ENCODE peak calls at places on chromosomes 6 and 20, in eight cellular contexts. P is tibial nerve, V is heart right ventricle, Z is Panc1, W is HCT116, L is fibroblast of lung, E is mammary epithelial cell, B is left lung. S is an unnamed sample.
A peak's percentile ranks its signal among the peaks of the same experiment; 100 is the strongest.

GRCh38 chr6:53295176-53295575 is 53.6 kb downstream of the ELOVL5 start:
- DNase-seq in L (no peak), E (no peak), W (no peak), V (no peak), P (no peak), B (no peak), Z (no peak), S (no peak)

GRCh38 chr6:77461796-77462195 is 1.5 kb downstream of the HTR1B start:
- DNase-seq in E (no peak), P (no peak), Z (no peak), V (no peak), W (no peak), B (no peak), L (no peak), S (no peak)

GRCh38 chr6:88290432-88290831 is 124.3 kb upstream of the CNR1 start:
- DNase-seq in V (no peak), W (no peak), Z (no peak), P (no peak), L (no peak), B (no peak), E (no peak), S (no peak)

GRCh38 chr6:101666256-101666655 is 272.7 kb downstream of the GRIK2 start:
- DNase-seq in E (peak; percentile 96), V (no peak), W (peak; percentile 42), L (peak; percentile 94), Z (peak; percentile 43), P (no peak), B (no peak), S (peak; percentile 25)

GRCh38 chr6:8085053-8085511 is 17.3 kb downstream of the EEF1E1 start:
- DNase-seq in V (no peak), B (peak; percentile 72), E (peak; percentile 93), Z (no peak), W (peak; percentile 88), L (peak; percentile 93), P (no peak), S (peak; percentile 71)

GRCh38 chr6:151263967-151264366 is 24.2 kb downstream of the AKAP12 start:
- DNase-seq in L (peak; percentile 69), Z (no peak), E (no peak), P (peak; percentile 42), W (no peak), B (peak; percentile 46), V (peak; percentile 24), S (no peak)

GRCh38 chr6:119727504-119728219 is 378.1 kb upstream of the MAN1A1 start:
- DNase-seq in L (no peak), W (no peak), Z (no peak), E (no peak), V (no peak), P (no peak), B (no peak), S (no peak)

GRCh38 chr6:12875061-12875460 is 158.5 kb downstream of the PHACTR1 start:
- DNase-seq in L (peak; percentile 71), Z (no peak), P (no peak), B (no peak), W (no peak), V (no peak), E (no peak), S (peak; percentile 69)

GRCh38 chr20:57794600-57795346 is 85.0 kb upstream of the PMEPA1 start:
- DNase-seq in W (no peak), Z (no peak), E (peak; percentile 79), P (no peak), V (no peak), L (peak; percentile 76), B (no peak), S (peak; percentile 0)

GRCh38 chr6:154202334-154202733 is 154.3 kb downstream of the IPCEF1 start:
- DNase-seq in W (no peak), L (no peak), P (no peak), V (no peak), Z (no peak), E (no peak), B (no peak), S (no peak)

GRCh38 chr20:31675828-31676533 is 38.3 kb downstream of the COX4I2 start:
- DNase-seq in B (no peak), E (no peak), L (peak; percentile 52), W (no peak), P (no peak), Z (no peak), V (no peak), S (no peak)

GRCh38 chr6:141483561-141484061 is 649.1 kb upstream of the GJE1 start:
- DNase-seq in W (no peak), P (no peak), L (peak; percentile 93), Z (peak; percentile 65), E (peak; percentile 77), B (no peak), V (no peak), S (peak; percentile 90)

GRCh38 chr6:144307880-144308279 is 22.7 kb downstream of the UTRN start:
- DNase-seq in V (no peak), B (no peak), Z (no peak), W (no peak), E (no peak), P (no peak), L (no peak), S (no peak)

DNA sequence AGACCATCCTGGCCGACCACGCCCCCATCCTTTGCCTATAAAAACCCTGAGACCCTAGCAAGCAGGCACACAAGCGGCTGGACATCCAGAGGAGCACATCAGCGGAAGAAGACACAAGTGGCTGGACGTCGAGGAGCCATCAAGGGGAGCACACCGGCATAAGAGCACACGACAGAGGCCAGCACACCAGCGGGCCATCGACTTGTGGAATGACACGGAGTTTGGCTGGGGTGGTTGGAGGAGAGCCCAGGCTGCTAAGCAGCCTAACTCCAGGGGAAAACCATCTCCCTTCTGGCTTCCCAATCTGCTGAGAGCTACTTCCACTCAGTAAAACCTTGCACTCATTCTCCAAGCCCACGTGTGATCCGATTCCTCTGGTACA is 44.8 kb upstream of the BCLAF1 start:
- DNase-seq in Z (no peak), P (no peak), L (no peak), E (no peak), W (no peak), V (peak; percentile 20), B (no peak), S (no peak)
- TF ChIP-seq CTCF in Z (no peak), P (no peak), L (no peak), E (no peak), W (no peak), V (no peak), B (no peak), S (no peak)

GRCh38 chr6:44250718-44251123 is 3.8 kb downstream of the HSP90AB1 start:
- DNase-seq in L (no peak), Z (no peak), B (no peak), E (no peak), V (no peak), W (no peak), P (no peak), S (no peak)
- H3K4me3 ChIP-seq in L (no peak overlapping the region), Z (no peak overlapping the region), B (no peak overlapping the region), E (no peak overlapping the region), V (no peak overlapping the region), W (no peak overlapping the region), P (no peak overlapping the region), S (no peak overlapping the region)

GRCh38 chr6:81668615-81669047 is 83.8 kb downstream of the TENT5A start:
- DNase-seq in W (no peak), P (no peak), Z (no peak), B (no peak), E (no peak), L (no peak), V (peak; percentile 9), S (no peak)
- H3K36me3 ChIP-seq in W (no peaks in the 10 kb centered on the region), P (no peaks in the 10 kb centered on the region), Z (no peaks in the 10 kb centered on the region), B (no peaks in the 10 kb centered on the region), E (no peaks in the 10 kb centered on the region), L (no peaks in the 10 kb centered on the region), V (no peaks in the 10 kb centered on the region), S (no peaks in the 10 kb centered on the region)

GRCh38 chr20:36210561-36210960 is 25.7 kb upstream of the AAR2 start:
- DNase-seq in V (no peak), B (no peak), E (no peak), W (no peak), P (no peak), Z (no peak), L (peak; percentile 3), S (no peak)
- TF ChIP-seq CTCF in V (no peak), B (no peak), E (peak; percentile 9), W (peak; percentile 13), P (no peak), Z (no peak), L (peak; percentile 7), S (no peak)

GRCh38 chr6:129683606-129684322 is 26.2 kb downstream of the ARHGAP18 start:
- DNase-seq in L (peak; percentile 100), E (peak; percentile 93), W (peak; percentile 87), B (peak; percentile 87), P (peak; percentile 44), V (peak; percentile 61), Z (peak; percentile 65), S (peak; percentile 96)
- H3K4me3 ChIP-seq in L (no peak overlapping the region), E (no peak overlapping the region), W (peak overlapping the region; percentile 35), B (no peak overlapping the region), P (no peak overlapping the region), V (no peak overlapping the region), Z (no peak overlapping the region), S (no peak overlapping the region)

DNA sequence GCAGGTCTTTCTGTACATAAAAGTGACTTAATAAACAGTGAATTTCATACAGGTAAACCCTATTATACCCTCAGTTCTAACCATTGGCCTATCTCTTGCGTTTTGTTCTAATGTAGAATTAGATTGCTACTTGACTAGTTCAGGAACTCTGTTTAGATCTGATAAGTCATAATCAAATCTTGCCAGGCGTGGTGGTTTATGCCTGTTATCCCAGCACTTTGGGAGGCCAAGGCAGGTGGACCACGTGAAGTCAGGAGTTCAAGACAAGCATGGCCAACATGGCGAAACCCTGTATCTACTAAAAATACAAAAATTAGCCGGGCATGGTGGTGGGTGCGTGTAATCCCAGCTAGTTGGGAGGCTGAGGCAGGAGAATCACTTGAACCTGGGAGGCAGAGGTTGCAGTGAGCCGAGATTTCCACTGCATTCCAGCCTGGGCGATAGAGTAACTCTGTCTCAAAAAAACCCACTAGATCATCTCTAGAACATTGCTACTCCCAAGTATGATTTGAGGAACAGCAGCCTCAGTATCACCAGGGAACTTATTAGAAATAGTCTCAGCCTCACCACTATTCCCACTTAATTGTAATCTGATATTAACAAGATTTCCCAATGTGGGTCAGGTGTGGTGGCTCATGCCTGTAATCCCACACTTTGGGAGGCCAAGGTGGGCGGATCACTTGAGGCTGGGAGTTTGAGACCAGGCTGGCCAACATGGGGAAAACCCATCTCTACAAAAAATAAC is 12.2 kb downstream of the GTPBP2 start:
- DNase-seq in B (no peak), V (no peak), L (no peak), E (no peak), Z (no peak), W (no peak), P (no peak), S (no peak)
- H3K36me3 ChIP-seq in B (no peaks in the 10 kb centered on the region), V (peaks cover 37% of the 10 kb centered on the region), L (peaks cover 20% of the 10 kb centered on the region), E (peaks cover 28% of the 10 kb centered on the region), Z (peaks cover 6% of the 10 kb centered on the region), W (peaks cover 27% of the 10 kb centered on the region), P (peaks cover 84% of the 10 kb centered on the region), S (peaks cover 18% of the 10 kb centered on the region)

GRCh38 chr6:30687659-30688431 is 1.4 kb upstream of the PPP1R18 start:
- DNase-seq in W (no peak), V (peak; percentile 42), P (no peak), E (no peak), B (peak; percentile 52), Z (no peak), L (peak; percentile 41), S (no peak)
- TF ChIP-seq CTCF in W (no peak), V (peak; percentile 26), P (peak; percentile 10), E (peak; percentile 35), B (no peak), Z (no peak), L (peak; percentile 38), S (peak; percentile 42)

S was measured in BJ.